ENCODE peak calls at places on chromosomes 16 and 17, in nine cellular contexts. L, X, U, O, E, N, A, S and I are unnamed samples.

GRCh38 chr16:89687092-89687940 is 827 bp downstream of the CDK10 start:
- DNase-seq in L (no peak), X (peak; percentile 69), U (no peak), O (no peak), E (no peak), N (peak; percentile 47), A (peak; percentile 52), S (no peak), I (no peak)

GRCh38 chr17:16352303-16352837 is 899 bp downstream of the CENPV start:
- DNase-seq in L (no peak), X (peak; percentile 84), U (peak; percentile 56), O (peak; percentile 60), E (peak; percentile 15), N (peak; percentile 84), A (peak; percentile 30), S (peak; percentile 29), I (no peak)

GRCh38 chr17:41367426-41368075 is 2.1 kb downstream of the KRT33B start:
- DNase-seq in L (no peak), X (peak; percentile 60), U (no peak), O (no peak), E (no peak), N (no peak), A (peak; percentile 69), S (no peak), I (no peak)

GRCh38 chr16:75322706-75323105 is 71.3 kb upstream of the BCAR1 start:
- DNase-seq in L (no peak), X (no peak), U (no peak), O (no peak), E (no peak), N (no peak), A (peak; percentile 64), S (no peak), I (no peak)

GRCh38 chr16:85569615-85570212 is 43.4 kb upstream of the GSE1 start:
- DNase-seq in L (no peak), X (peak; percentile 88), U (peak; percentile 33), O (peak; percentile 94), E (no peak), N (peak; percentile 94), A (peak; percentile 78), S (no peak), I (peak; percentile 89)

GRCh38 chr16:89473791-89474414 is 16.5 kb downstream of the ANKRD11 start:
- DNase-seq in L (no peak), X (peak; percentile 86), U (no peak), O (no peak), E (no peak), N (no peak), A (peak; percentile 56), S (no peak), I (no peak)

GRCh38 chr17:7589204-7589868 is 558 bp downstream of the SOX15 start:
- DNase-seq in L (peak; percentile 31), X (peak; percentile 91), U (no peak), O (no peak), E (peak; percentile 72), N (no peak), A (peak; percentile 83), S (peak; percentile 68), I (no peak)

GRCh38 chr16:68003031-68003430 is 3.7 kb upstream of the DPEP2 start:
- DNase-seq in L (no peak), X (no peak), U (no peak), O (no peak), E (no peak), N (no peak), A (peak; percentile 54), S (no peak), I (no peak)

GRCh38 chr16:14502256-14502875 is 127.7 kb downstream of the PARN start:
- DNase-seq in L (no peak), X (no peak), U (no peak), O (no peak), E (no peak), N (no peak), A (no peak), S (no peak), I (no peak)

GRCh38 chr16:284204-285120 is 1.5 kb downstream of the PDIA2 start:
- DNase-seq in L (no peak), X (no peak), U (no peak), O (no peak), E (no peak), N (no peak), A (no peak), S (no peak), I (no peak)

GRCh38 chr16:57190136-57190535 is 4.0 kb downstream of the RSPRY1 start:
- DNase-seq in L (no peak), X (no peak), U (no peak), O (no peak), E (no peak), N (no peak), A (no peak), S (no peak), I (no peak)

GRCh38 chr16:85169333-85170065 is 57.2 kb upstream of the CIBAR2 start:
- DNase-seq in L (no peak), X (peak; percentile 44), U (no peak), O (no peak), E (no peak), N (peak; percentile 15), A (no peak), S (no peak), I (no peak)

GRCh38 chr17:53780320-53780719 is 42.4 kb upstream of the KIF2B start:
- DNase-seq in L (no peak), X (no peak), U (no peak), O (no peak), E (no peak), N (no peak), A (no peak), S (no peak), I (no peak)

GRCh38 chr17:65594585-65594940 is 33.1 kb upstream of the AXIN2 start:
- DNase-seq in L (no peak), X (no peak), U (no peak), O (no peak), E (no peak), N (no peak), A (peak; percentile 34), S (no peak), I (no peak)

GRCh38 chr16:89710709-89711564 is 9.4 kb upstream of the SPATA2L start:
- DNase-seq in L (no peak), X (peak; percentile 16), U (no peak), O (no peak), E (no peak), N (no peak), A (no peak), S (no peak), I (no peak)

GRCh38 chr17:76544916-76545365 is 5.1 kb downstream of the PRCD start:
- DNase-seq in L (no peak), X (no peak), U (no peak), O (no peak), E (no peak), N (no peak), A (no peak), S (no peak), I (no peak)